ENCODE peak calls at places on chromosomes 5 and 9, in eight cellular contexts. P is posterior vena cava; B is Right ventricle myocardium superior; T is natural killer cell treated with Interleukin-12 subunit alpha and Interleukin-12 subunit beta and Interleukin-15 and Interleukin-18, amount 100 ng/mL, for 72 hours; C is progenitor cell of endocrine pancreas; R is H7; S is HCEC 1CT; A is AG04450. W is an unnamed sample.

GRCh38 chr5:76517334-76517733 is 105.9 kb downstream of the F2RL2 start:
- DNase-seq in T (no peak), P (no peak), C (no peak), S (no peak), R (no peak), A (no peak), B (no peak), W (no peak)

GRCh38 chr5:55383254-55383653 is 75.5 kb downstream of the MTREX start:
- DNase-seq in A (no peak), B (no peak), P (no peak), C (no peak), T (no peak), S (no peak), R (no peak), W (no peak)

GRCh38 chr5:179553875-179554274 is 3.5 kb downstream of the RUFY1 start:
- DNase-seq in T (no peak), C (no peak), S (peak; percentile 51), A (no peak), R (no peak), B (no peak), P (no peak), W (no peak)

GRCh38 chr5:56815657-56816545 is 552 bp downstream of the MAP3K1 start:
- DNase-seq in B (peak; percentile 54), P (peak; percentile 76), A (no peak), R (peak; percentile 84), S (peak; percentile 42), T (no peak), C (peak; percentile 18), W (no peak)

GRCh38 chr5:141650851-141651727 is at the start of gene FCHSD1:
- DNase-seq in R (peak; percentile 100), S (peak; percentile 67), P (peak; percentile 97), C (peak; percentile 83), B (peak; percentile 93), T (peak; percentile 87), A (peak; percentile 50), W (no peak)

GRCh38 chr9:133221177-133221809 is 12.2 kb upstream of the OBP2B start:
- DNase-seq in P (no peak), T (no peak), A (no peak), S (no peak), B (no peak), R (peak; percentile 3), C (no peak), W (no peak)

GRCh38 chr5:129820-130219 is 37.9 kb downstream of the PLEKHG4B start:
- DNase-seq in T (no peak), A (peak; percentile 60), S (peak; percentile 84), B (no peak), C (no peak), R (no peak), P (no peak), W (no peak)

GRCh38 chr5:69295088-69295754 is 37.4 kb downstream of the CCDC125 start:
- DNase-seq in T (no peak), R (no peak), P (no peak), S (peak; percentile 32), C (no peak), A (peak; percentile 23), B (no peak), W (no peak)

GRCh38 chr9:69678843-69679538 is 6.8 kb upstream of the APBA1 start:
- DNase-seq in T (no peak), P (no peak), R (no peak), A (no peak), C (no peak), B (no peak), S (no peak), W (no peak)

GRCh38 chr5:3836528-3836927 is 240.9 kb downstream of the IRX1 start:
- DNase-seq in A (no peak), B (no peak), T (no peak), S (no peak), R (no peak), C (no peak), P (no peak), W (no peak)

GRCh38 chr5:160353379-160353778 is 17.0 kb downstream of the C1QTNF2 start:
- DNase-seq in P (peak; percentile 90), S (no peak), C (no peak), B (peak; percentile 66), R (peak; percentile 86), T (no peak), A (no peak), W (no peak)

GRCh38 chr5:133926960-133927615 is 41.3 kb downstream of the C5orf15 start:
- DNase-seq in R (no peak), B (no peak), S (no peak), C (no peak), P (no peak), T (no peak), A (no peak), W (no peak)

GRCh38 chr5:109378095-109378494 is 31.7 kb downstream of the PJA2 start:
- DNase-seq in S (no peak), B (no peak), C (no peak), P (no peak), R (no peak), T (no peak), A (no peak), W (no peak)

GRCh38 chr9:108996653-108997052 is 16.6 kb downstream of the CTNNAL1 start:
- DNase-seq in R (no peak), B (no peak), T (no peak), C (no peak), S (no peak), P (no peak), A (no peak), W (no peak)

GRCh38 chr9:86126998-86127972 is 27.9 kb upstream of the GOLM1 start:
- DNase-seq in B (no peak), P (no peak), S (peak; percentile 61), C (peak; percentile 75), R (peak; percentile 87), A (peak; percentile 47), T (no peak), W (peak; percentile 69)

W was measured in RWPE2.